ENCODE peak calls at places on chromosomes 2 and 18, in eight cellular contexts. M is transverse colon, B is upper lobe of left lung, V is GM12878, U is K562, R is stomach, Y is spleen, G is GM23338. K is an unnamed sample.
A peak's percentile ranks its signal among the peaks of the same experiment; 100 is the strongest.

GRCh38 chr2:63819765-63820717 is 21.7 kb upstream of the UGP2 start:
- DNase-seq in M (no peak), B (no peak), V (no peak), U (no peak), R (no peak), Y (no peak), G (peak; percentile 24), K (peak; percentile 46)

GRCh38 chr2:20525041-20526035 is 78.5 kb downstream of the RHOB start:
- DNase-seq in M (peak; percentile 21), B (no peak), V (peak; percentile 76), U (peak; percentile 50), R (peak; percentile 44), Y (no peak), G (no peak), K (no peak)

GRCh38 chr2:181106229-181106628 is 125.8 kb downstream of the UBE2E3 start:
- DNase-seq in M (no peak), B (no peak), V (no peak), U (no peak), R (no peak), Y (no peak), G (no peak), K (no peak)

GRCh38 chr2:9251154-9252001 is 44.8 kb downstream of the ASAP2 start:
- DNase-seq in M (no peak), B (no peak), V (no peak), U (no peak), R (peak; percentile 40), Y (no peak), G (no peak), K (peak; percentile 63)

GRCh38 chr18:47191956-47192355 is 15.8 kb upstream of the IER3IP1 start:
- DNase-seq in M (no peak), B (no peak), V (no peak), U (no peak), R (no peak), Y (no peak), G (no peak), K (no peak)

GRCh38 chr2:67485431-67485830 is 88.3 kb downstream of the ETAA1 start:
- DNase-seq in M (no peak), B (no peak), V (no peak), U (no peak), R (no peak), Y (no peak), G (peak; percentile 6), K (no peak)

GRCh38 chr2:67878743-67879142 is 184.1 kb downstream of the C1D start:
- DNase-seq in M (no peak), B (no peak), V (no peak), U (no peak), R (no peak), Y (no peak), G (no peak), K (no peak)

GRCh38 chr18:3248670-3249359 is 1.2 kb downstream of the MYL12A start:
- DNase-seq in M (peak; percentile 57), B (no peak), V (no peak), U (peak; percentile 82), R (no peak), Y (no peak), G (no peak), K (peak; percentile 54)

GRCh38 chr18:79329786-79330185 is 65.9 kb upstream of the NFATC1 start:
- DNase-seq in M (no peak), B (no peak), V (no peak), U (no peak), R (no peak), Y (no peak), G (no peak), K (no peak)

GRCh38 chr2:231674587-231675334 is 33.6 kb upstream of the PTMA start:
- DNase-seq in M (peak; percentile 83), B (no peak), V (no peak), U (peak; percentile 69), R (peak; percentile 68), Y (peak; percentile 92), G (peak; percentile 97), K (peak; percentile 74)

GRCh38 chr18:75752864-75753263 is 325.4 kb upstream of the SMIM21 start:
- DNase-seq in M (no peak), B (peak; percentile 49), V (no peak), U (no peak), R (no peak), Y (no peak), G (no peak), K (no peak)

GRCh38 chr2:134788417-134788816 is 50.0 kb upstream of the ACMSD start:
- DNase-seq in M (no peak), B (no peak), V (no peak), U (no peak), R (no peak), Y (no peak), G (no peak), K (no peak)

GRCh38 chr2:138615257-138615656 is 113.7 kb downstream of the SPOPL start:
- DNase-seq in M (no peak), B (no peak), V (no peak), U (no peak), R (no peak), Y (no peak), G (no peak), K (no peak)

GRCh38 chr2:127091886-127092285 is 15.1 kb downstream of the BIN1 start:
- DNase-seq in M (no peak), B (no peak), V (no peak), U (no peak), R (no peak), Y (peak; percentile 57), G (no peak), K (no peak)

GRCh38 chr18:67243799-67244587 is 272.5 kb downstream of the DSEL start:
- DNase-seq in M (no peak), B (no peak), V (no peak), U (no peak), R (no peak), Y (no peak), G (no peak), K (no peak)

GRCh38 chr2:177622516-177622915 is 229.9 kb downstream of the AGPS start:
- DNase-seq in M (no peak), B (no peak), V (no peak), U (no peak), R (no peak), Y (no peak), G (peak; percentile 54), K (no peak)

GRCh38 chr2:152466041-152466440 is 131.1 kb downstream of the FMNL2 start:
- DNase-seq in M (no peak), B (peak; percentile 50), V (peak; percentile 30), U (peak; percentile 9), R (no peak), Y (no peak), G (no peak), K (no peak)

GRCh38 chr2:1141079-1141478 is 190.4 kb downstream of the SNTG2 start:
- DNase-seq in M (no peak), B (no peak), V (no peak), U (no peak), R (no peak), Y (no peak), G (no peak), K (no peak)

GRCh38 chr2:20176760-20177159 is 48.2 kb downstream of the SDC1 start:
- DNase-seq in M (no peak), B (no peak), V (no peak), U (no peak), R (no peak), Y (peak; percentile 27), G (no peak), K (no peak)

GRCh38 chr18:55318864-55319516 is 269.0 kb downstream of the TCF4 start:
- DNase-seq in M (no peak), B (no peak), V (no peak), U (no peak), R (no peak), Y (no peak), G (no peak), K (no peak)

GRCh38 chr18:80258640-80259039 is 11.3 kb upstream of the PARD6G start:
- DNase-seq in M (no peak), B (no peak), V (no peak), U (no peak), R (no peak), Y (no peak), G (no peak), K (no peak)

GRCh38 chr2:154425999-154426398 is 272.5 kb upstream of the KCNJ3 start:
- DNase-seq in M (no peak), B (no peak), V (no peak), U (no peak), R (peak; percentile 67), Y (no peak), G (no peak), K (no peak)

DNA sequence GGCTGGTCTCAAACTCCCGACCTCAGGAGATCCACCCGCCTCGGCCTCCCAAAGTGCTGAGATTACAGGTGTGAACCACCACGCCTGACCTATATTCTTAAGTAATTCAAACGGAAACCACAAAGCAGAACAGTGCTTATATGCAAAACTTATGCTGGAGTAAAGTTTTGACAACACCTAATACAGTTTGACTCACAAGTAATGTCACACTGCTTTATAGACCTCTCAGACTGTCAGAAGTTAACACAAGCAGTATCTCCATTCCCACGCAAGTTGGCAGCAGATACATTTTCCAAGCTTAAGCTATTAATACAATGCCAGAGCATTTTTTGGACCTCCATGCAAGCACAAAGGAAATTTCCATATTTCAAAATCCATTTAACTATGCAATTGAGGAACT is 21.1 kb upstream of the SANBR start:
- DNase-seq in M (no peak), B (no peak), V (no peak), U (no peak), R (no peak), Y (no peak), G (no peak), K (no peak)
- H3K4me1 ChIP-seq in M (peaks cover 8% of the 10 kb centered on the region), B (peaks cover 12% of the 10 kb centered on the region), V (no peaks in the 10 kb centered on the region), U (no peaks in the 10 kb centered on the region), R (no peaks in the 10 kb centered on the region), Y (peaks cover 22% of the 10 kb centered on the region), G (no peaks in the 10 kb centered on the region), K (no peaks in the 10 kb centered on the region)

GRCh38 chr2:236871500-236872001 is 214.1 kb upstream of the COPS8 start:
- DNase-seq in M (peak; percentile 52), B (no peak), V (no peak), U (no peak), R (peak; percentile 37), Y (no peak), G (no peak), K (no peak)
- TF ChIP-seq POLR2AphosphoS5 in M (peak; percentile 72), B (peak; percentile 96), V (no peak), U (no peak), R (peak; percentile 78), Y (no peak), G (no peak), K (peak; percentile 40)

DNA sequence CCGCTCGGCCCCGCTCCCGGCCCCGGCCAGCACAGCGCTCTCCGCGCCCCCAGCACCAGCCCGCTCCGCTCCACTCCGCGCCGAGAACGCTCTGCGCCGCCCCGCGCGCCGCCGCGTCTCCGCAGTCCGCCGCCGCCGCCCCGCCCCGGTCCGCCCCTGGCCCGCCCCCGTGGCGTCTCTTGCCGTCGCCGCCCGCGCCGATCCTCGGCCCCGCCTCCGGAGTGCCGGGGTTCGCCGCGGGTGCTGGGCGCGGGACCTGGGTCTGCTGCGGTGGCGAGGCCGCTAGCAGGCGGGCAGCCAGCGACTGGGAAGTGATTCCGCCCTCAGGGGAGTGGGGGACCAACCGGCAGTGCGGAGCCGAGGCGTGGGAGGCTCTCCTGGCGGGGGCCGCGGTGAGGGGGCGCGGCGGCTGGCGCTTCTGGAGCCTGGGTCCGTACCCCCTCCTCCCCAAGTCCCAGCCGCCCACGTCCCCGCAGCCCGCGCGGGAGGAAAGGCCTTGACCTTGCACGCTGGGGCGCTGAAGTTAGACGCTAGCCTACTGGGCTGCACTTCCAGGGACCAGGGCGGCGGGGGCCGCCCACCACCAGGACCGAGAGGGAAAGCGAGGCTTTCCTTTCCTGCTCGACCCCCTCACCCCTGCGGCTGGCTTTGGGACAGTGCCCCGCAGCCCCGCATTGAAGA is at the start of gene HS6ST1:
- DNase-seq in M (peak; percentile 91), B (peak; percentile 98), V (no peak), U (peak; percentile 87), R (peak; percentile 91), Y (peak; percentile 97), G (peak; percentile 91), K (peak; percentile 81)
- H3K4me1 ChIP-seq in M (peaks cover 43% of the 10 kb centered on the region), B (peaks cover 40% of the 10 kb centered on the region), V (peaks cover 15% of the 10 kb centered on the region), U (peaks cover 72% of the 10 kb centered on the region), R (peaks cover 65% of the 10 kb centered on the region), Y (peaks cover 80% of the 10 kb centered on the region), G (peaks cover 28% of the 10 kb centered on the region), K (peaks cover 16% of the 10 kb centered on the region)

GRCh38 chr2:234335676-234336228 is 161.1 kb downstream of the ARL4C start:
- DNase-seq in M (peak; percentile 73), B (peak; percentile 13), V (no peak), U (no peak), R (peak; percentile 32), Y (peak; percentile 80), G (no peak), K (peak; percentile 81)
- TF ChIP-seq POLR2AphosphoS5 in M (peak; percentile 79), B (no peak), V (no peak), U (no peak), R (no peak), Y (peak; percentile 77), G (no peak), K (peak; percentile 88)